ENCODE peak calls at places on chromosomes 16 and 17, in ten cellular contexts. W, C, H, Q, D, P, G, X, Z and O are unnamed samples.
A peak's percentile ranks its signal among the peaks of the same experiment; 100 is the strongest.

GRCh38 chr17:45319239-45319703 is 2.5 kb upstream of the MAP3K14 start:
- DNase-seq in X (no peak), Z (peak; percentile 58), H (peak; percentile 76), D (no peak), Q (peak; percentile 51), W (no peak), P (no peak), G (peak; percentile 64), C (no peak), O (no peak)

GRCh38 chr16:85010931-85011845 is at the start of gene ZDHHC7:
- DNase-seq in G (peak; percentile 85), Q (peak; percentile 82), X (peak; percentile 84), H (peak; percentile 87), P (peak; percentile 92), W (peak; percentile 92), Z (peak; percentile 84), C (peak; percentile 94), D (peak; percentile 91), O (peak; percentile 96)

GRCh38 chr17:77119668-77120301 is 21.0 kb upstream of the SEC14L1 start:
- DNase-seq in P (no peak), W (no peak), D (no peak), X (no peak), Z (no peak), Q (no peak), G (no peak), C (no peak), H (no peak), O (no peak)

GRCh38 chr17:77318491-77319210 is 177.9 kb downstream of the SEC14L1 start:
- DNase-seq in W (peak; percentile 44), H (no peak), G (peak; percentile 62), D (no peak), X (peak; percentile 28), Z (peak; percentile 66), P (no peak), Q (no peak), C (peak; percentile 71), O (no peak)

GRCh38 chr16:397736-398332 is 835 bp downstream of the NME4 start:
- DNase-seq in C (peak; percentile 86), H (peak; percentile 59), Z (peak; percentile 51), G (peak; percentile 62), Q (peak; percentile 82), W (peak; percentile 72), X (peak; percentile 66), D (peak; percentile 59), P (peak; percentile 89), O (peak; percentile 58)

GRCh38 chr17:43983515-43984411 is 20.7 kb upstream of the NAGS start:
- DNase-seq in Q (no peak), P (no peak), Z (no peak), W (peak; percentile 49), D (no peak), H (no peak), X (no peak), G (no peak), C (peak; percentile 80), O (no peak)

GRCh38 chr16:30985401-30986128 is 558 bp downstream of the HSD3B7 start:
- DNase-seq in D (no peak), P (peak; percentile 71), G (no peak), X (peak; percentile 46), H (no peak), Z (peak; percentile 16), W (peak; percentile 86), C (peak; percentile 89), Q (peak; percentile 70), O (no peak)

GRCh38 chr17:7992516-7992915 is 9.9 kb upstream of the GUCY2D start:
- DNase-seq in W (no peak), D (no peak), G (peak; percentile 66), X (no peak), P (no peak), H (peak; percentile 62), Q (no peak), Z (peak; percentile 50), C (no peak), O (no peak)

GRCh38 chr17:14298221-14298994 is 2.5 kb upstream of the HS3ST3B1 start:
- DNase-seq in C (no peak), Z (peak; percentile 24), W (no peak), Q (no peak), G (no peak), X (no peak), H (no peak), P (no peak), D (no peak), O (no peak)

GRCh38 chr17:61574542-61575351 is 16.3 kb downstream of the NACA2 start:
- DNase-seq in H (peak; percentile 38), G (peak; percentile 50), Z (peak; percentile 65), P (no peak), Q (peak; percentile 62), X (no peak), D (peak; percentile 65), W (no peak), C (no peak), O (no peak)

GRCh38 chr17:16940116-16940881 is 31.6 kb downstream of the TNFRSF13B start:
- DNase-seq in Q (no peak), X (no peak), D (no peak), Z (no peak), W (no peak), H (no peak), C (peak; percentile 48), G (no peak), P (no peak), O (no peak)

GRCh38 chr16:72740346-72740745 is 307.6 kb downstream of the ZFHX3 start:
- DNase-seq in Q (no peak), G (peak; percentile 31), D (no peak), X (no peak), W (no peak), C (no peak), Z (no peak), P (no peak), H (peak; percentile 19), O (no peak)

GRCh38 chr16:50278251-50278650 is 11.9 kb downstream of the ADCY7 start:
- DNase-seq in G (no peak), Z (no peak), P (no peak), H (no peak), D (no peak), Q (no peak), C (no peak), W (no peak), X (no peak), O (no peak)

GRCh38 chr17:48515925-48516900 is 14.6 kb downstream of the HOXB1 start:
- DNase-seq in X (no peak), Q (no peak), Z (no peak), W (no peak), C (no peak), G (no peak), H (no peak), D (no peak), P (no peak), O (no peak)

GRCh38 chr17:1058423-1059130 is 61.6 kb downstream of the TIMM22 start:
- DNase-seq in W (peak; percentile 68), X (no peak), P (peak; percentile 54), C (peak; percentile 88), Q (no peak), G (peak; percentile 66), H (peak; percentile 26), D (peak; percentile 32), Z (peak; percentile 14), O (no peak)

GRCh38 chr17:80110447-80110812 is 9.0 kb downstream of the GAA start:
- DNase-seq in H (no peak), G (no peak), C (no peak), P (no peak), Q (no peak), Z (no peak), X (no peak), W (no peak), D (no peak), O (no peak)

GRCh38 chr16:28180660-28181556 is 30.9 kb downstream of the XPO6 start:
- DNase-seq in D (no peak), C (no peak), G (peak; percentile 60), X (no peak), H (peak; percentile 38), P (no peak), Q (no peak), W (no peak), Z (peak; percentile 69), O (no peak)

DNA sequence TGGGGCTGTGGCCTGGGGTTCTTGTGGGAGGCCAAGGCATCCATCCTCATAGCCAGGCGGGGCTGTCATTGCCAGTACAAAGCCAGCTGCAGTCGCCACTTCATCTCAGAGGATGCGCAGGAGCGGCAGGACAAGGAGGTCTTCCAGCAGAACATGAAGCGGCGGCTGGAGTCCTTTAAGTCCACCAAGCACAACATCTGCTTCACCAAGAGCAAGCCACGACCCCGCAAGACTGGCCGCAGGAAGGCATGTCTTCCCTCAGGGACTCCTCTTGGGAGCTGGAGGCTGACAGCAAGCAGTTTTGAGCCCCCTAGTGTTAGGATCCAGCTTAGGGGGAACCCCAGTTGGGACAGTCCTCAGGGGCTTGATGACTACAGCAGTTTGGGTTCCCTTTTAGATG is 15.1 kb upstream of the PLEKHG4 start:
- DNase-seq in D (no peak), X (no peak), C (peak; percentile 47), W (no peak), P (peak; percentile 4), Z (no peak), G (no peak), Q (no peak), H (no peak), O (no peak)
- TF ChIP-seq CTCF in D (peak; percentile 48), X (no peak), C (no peak), W (no peak), P (no peak), Z (no peak), G (peak; percentile 4), Q (no peak), H (peak; percentile 24), O (no peak)

DNA sequence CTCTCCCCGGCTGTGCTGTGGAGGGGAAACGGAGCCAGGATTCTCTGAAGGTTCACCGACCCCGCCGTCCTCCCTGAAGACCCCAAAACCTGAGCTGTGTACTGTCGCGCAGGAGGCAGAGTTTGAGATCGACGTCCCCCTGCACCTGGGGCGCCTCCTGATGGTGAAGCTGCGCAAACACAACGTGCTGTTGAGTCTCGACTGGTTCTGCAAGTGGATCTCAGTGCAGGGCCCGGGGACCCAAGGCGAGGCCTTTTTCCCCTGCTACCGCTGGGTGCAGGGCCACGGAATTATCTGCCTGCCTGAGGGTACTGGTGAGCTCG is 62.6 kb upstream of the TEKT1 start:
- DNase-seq in H (no peak), C (no peak), P (no peak), Q (no peak), G (peak; percentile 37), X (no peak), D (peak; percentile 4), Z (peak; percentile 9), W (no peak), O (peak; percentile 56)
- TF ChIP-seq CTCF in H (peak; percentile 52), C (peak; percentile 27), P (no peak), Q (no peak), G (peak; percentile 74), X (no peak), D (peak; percentile 71), Z (peak; percentile 49), W (peak; percentile 36), O (peak; percentile 37)

GRCh38 chr17:29579866-29580771 is 9.3 kb downstream of the GIT1 start:
- DNase-seq in H (peak; percentile 77), P (peak; percentile 85), X (peak; percentile 70), Z (peak; percentile 76), W (peak; percentile 83), G (peak; percentile 84), Q (peak; percentile 85), C (peak; percentile 92), D (peak; percentile 89), O (peak; percentile 93)
- TF ChIP-seq CTCF in H (peak; percentile 87), P (peak; percentile 92), X (peak; percentile 81), Z (peak; percentile 84), W (peak; percentile 87), G (peak; percentile 91), Q (peak; percentile 84), C (peak; percentile 94), D (peak; percentile 88), O (peak; percentile 98)

DNA sequence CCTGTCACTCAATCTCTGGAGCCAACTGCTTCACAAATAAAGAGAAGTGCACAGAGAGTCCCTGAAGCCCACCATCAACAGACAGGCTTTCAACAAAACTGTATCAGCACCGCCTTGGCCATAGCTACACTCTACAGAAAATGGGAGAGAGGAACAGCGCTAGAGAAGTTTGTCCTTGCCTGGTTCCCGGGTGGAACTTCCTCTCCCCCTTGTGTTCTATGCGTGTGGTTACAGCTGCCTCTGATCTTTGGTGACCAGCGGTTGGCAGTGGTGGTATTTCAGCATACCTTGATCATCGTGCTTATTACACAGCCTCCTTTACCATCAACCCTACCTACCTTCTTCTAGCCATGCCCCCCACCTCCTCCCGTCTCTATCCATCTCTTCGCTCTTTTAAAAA is 91.4 kb upstream of the CCL2 start:
- DNase-seq in C (no peak), W (no peak), Z (peak; percentile 6), D (no peak), X (no peak), P (no peak), G (peak; percentile 33), H (no peak), Q (no peak), O (no peak)
- TF ChIP-seq CTCF in C (peak; percentile 43), W (no peak), Z (peak; percentile 31), D (peak; percentile 30), X (no peak), P (peak; percentile 15), G (peak; percentile 51), H (no peak), Q (no peak), O (no peak)